ENCODE peak calls at places on chromosomes 7 and 10, in seven cellular contexts. K, W, R, I, V, S and H are unnamed samples. For H3K36me3, the result is how much of the 10 kb centered on the place peaks cover.

GRCh38 chr10:107576746-107577145 is 412.2 kb upstream of the SORCS1 start:
- DNase-seq in R (no peak), K (no peak), I (no peak), V (no peak), W (peak), S (no peak), H (no peak)

GRCh38 chr10:89398003-89398749 is 5.8 kb downstream of the IFIT1 start:
- DNase-seq in I (no peak), W (no peak), V (peak), R (no peak), K (peak), S (no peak), H (no peak)

GRCh38 chr7:96238976-96239766 is 82.7 kb downstream of the SLC25A13 start:
- DNase-seq in K (no peak), S (no peak), V (peak), R (no peak), W (no peak), I (no peak), H (no peak)

GRCh38 chr7:129607471-129608120 is 3.9 kb upstream of the NRF1 start:
- DNase-seq in K (peak), R (no peak), S (no peak), W (no peak), V (peak), I (no peak), H (no peak)

GRCh38 chr7:29005829-29006228 is 47.7 kb upstream of the TRIL start:
- DNase-seq in I (no peak), V (no peak), S (no peak), W (no peak), R (no peak), K (no peak), H (no peak)

GRCh38 chr7:96388620-96389383 is 66.9 kb upstream of the SLC25A13 start:
- DNase-seq in R (no peak), I (no peak), S (no peak), K (no peak), W (no peak), V (peak), H (no peak)

GRCh38 chr7:21616796-21617436 is 74.1 kb downstream of the DNAH11 start:
- DNase-seq in K (no peak), S (no peak), V (peak), R (no peak), I (no peak), W (no peak), H (no peak)

GRCh38 chr10:13165177-13165576 is 3.8 kb downstream of the MCM10 start:
- DNase-seq in K (no peak), W (no peak), R (no peak), I (no peak), V (no peak), S (no peak), H (no peak)

GRCh38 chr7:16850772-16851466 is 30.9 kb downstream of the AGR3 start:
- DNase-seq in V (no peak), S (no peak), W (no peak), R (no peak), K (no peak), I (no peak), H (peak)

GRCh38 chr10:95602382-95602781 is 41.2 kb upstream of the SORBS1 start:
- DNase-seq in R (no peak), V (no peak), I (no peak), W (no peak), S (no peak), K (no peak), H (no peak)

GRCh38 chr10:102408081-102408727 is 10.4 kb downstream of the PSD start:
- DNase-seq in I (no peak), W (no peak), K (peak), V (no peak), R (no peak), S (peak), H (no peak)

GRCh38 chr7:25949672-25950487 is 202.1 kb upstream of the NFE2L3 start:
- DNase-seq in I (no peak), K (peak), S (no peak), V (no peak), R (no peak), W (peak), H (no peak)

GRCh38 chr10:124290095-124290795 is 128.5 kb downstream of the OAT start:
- DNase-seq in W (no peak), S (peak), V (no peak), I (peak), K (peak), R (peak), H (peak)

GRCh38 chr10:123027861-123028260 is 19.1 kb downstream of the ACADSB start:
- DNase-seq in V (no peak), I (no peak), K (no peak), S (no peak), R (no peak), W (no peak), H (no peak)

GRCh38 chr7:91079491-91079890 is 184.7 kb upstream of the FZD1 start:
- DNase-seq in K (no peak), S (no peak), R (no peak), V (no peak), I (no peak), W (no peak), H (no peak)

GRCh38 chr10:49187950-49188761 is at the start of gene TMEM273:
- DNase-seq in K (peak), W (peak), I (peak), S (peak), R (no peak), V (peak), H (peak)

GRCh38 chr10:121418126-121418777 is 180.0 kb downstream of the FGFR2 start:
- DNase-seq in W (no peak), V (no peak), I (no peak), K (no peak), R (no peak), S (no peak), H (no peak)

GRCh38 chr7:100739934-100740333 is 6.5 kb downstream of the ZAN start:
- DNase-seq in W (no peak), R (no peak), I (no peak), S (no peak), V (no peak), K (no peak), H (no peak)

GRCh38 chr7:131425992-131426391 is 98.3 kb downstream of the MKLN1 start:
- DNase-seq in R (no peak), K (no peak), V (no peak), W (no peak), S (no peak), I (no peak), H (no peak)

GRCh38 chr7:136600475-136600874 is 268.0 kb upstream of the CHRM2 start:
- DNase-seq in S (no peak), V (no peak), R (no peak), K (no peak), I (no peak), W (no peak), H (no peak)

GRCh38 chr10:110865184-110865803 is 6.4 kb upstream of the PDCD4 start:
- DNase-seq in I (no peak), K (no peak), V (no peak), R (no peak), S (no peak), W (no peak), H (no peak)

GRCh38 chr10:84543077-84543476 is 214.7 kb downstream of the CCSER2 start:
- DNase-seq in R (no peak), W (no peak), S (no peak), K (no peak), V (no peak), I (no peak), H (no peak)

GRCh38 chr7:143929224-143929920 is 5.7 kb upstream of the OR2F2 start:
- DNase-seq in W (no peak), R (no peak), K (no peak), V (no peak), I (no peak), S (no peak), H (no peak)

GRCh38 chr10:18437486-18437885 is 213.9 kb downstream of the NSUN6 start:
- DNase-seq in R (no peak), I (no peak), W (no peak), V (no peak), K (no peak), S (no peak), H (no peak)

GRCh38 chr7:106201176-106201575 is 83.6 kb downstream of the NAMPT start:
- DNase-seq in W (no peak), K (no peak), R (no peak), V (no peak), I (no peak), S (no peak), H (no peak)

GRCh38 chr10:70445718-70446485 is 4.4 kb upstream of the NODAL start:
- DNase-seq in W (no peak), K (no peak), I (no peak), V (no peak), R (no peak), S (peak), H (no peak)

GRCh38 chr10:110221721-110222261 is 14.4 kb downstream of the MXI1 start:
- DNase-seq in I (no peak), S (peak), K (peak), W (peak), V (peak), R (peak), H (peak)

GRCh38 chr7:46156039-46156438 is 235.0 kb upstream of the IGFBP3 start:
- DNase-seq in V (no peak), R (no peak), W (no peak), K (no peak), S (no peak), I (no peak), H (no peak)

GRCh38 chr7:116810267-116811116 is 51.9 kb upstream of the CAPZA2 start:
- DNase-seq in I (no peak), W (no peak), R (no peak), V (peak), S (no peak), K (no peak), H (no peak)

GRCh38 chr7:68321076-68321639 is 1277.1 kb upstream of the AUTS2 start:
- DNase-seq in I (no peak), R (peak), S (peak), V (no peak), W (peak), K (no peak), H (no peak)

GRCh38 chr10:26486985-26487850 is 49.1 kb downstream of the APBB1IP start:
- DNase-seq in I (no peak), S (no peak), R (no peak), K (peak), V (no peak), W (no peak), H (no peak)

GRCh38 chr7:151897951-151898686 is 21.2 kb upstream of the PRKAG2 start:
- DNase-seq in K (no peak), S (peak), R (no peak), W (no peak), V (no peak), I (no peak), H (peak)

GRCh38 chr7:44969701-44970494 is 8.9 kb downstream of the MYO1G start:
- DNase-seq in V (no peak), K (peak), I (no peak), S (peak), R (peak), W (no peak), H (peak)
- TF ChIP-seq POLR2A in V (no peak), K (no peak), I (no peak), S (no peak), R (no peak), W (no peak), H (no peak)

DNA sequence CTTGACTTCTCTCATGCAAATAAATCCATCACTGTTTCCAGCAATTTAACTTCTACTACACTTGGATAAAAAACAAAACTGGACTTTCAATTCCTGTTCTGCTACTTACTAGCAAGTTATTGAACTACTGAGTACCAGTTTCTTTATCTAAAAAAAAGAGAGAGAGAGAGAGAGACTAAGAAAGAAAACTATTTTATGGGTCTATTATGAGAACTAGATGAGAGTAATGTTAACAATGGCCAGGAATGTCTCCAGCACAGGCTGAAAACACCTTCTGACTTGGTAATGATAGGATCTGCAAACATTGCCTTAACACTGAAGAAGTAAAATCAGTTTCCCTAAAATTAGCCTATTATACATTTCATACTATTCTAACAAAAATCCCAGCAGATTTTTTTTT is 5.2 kb downstream of the TSPAN12 start:
- DNase-seq in W (no peak), R (no peak), V (no peak), I (no peak), S (no peak), K (no peak), H (no peak)
- TF ChIP-seq POLR2AphosphoS5 in W (no peak), R (no peak), V (no peak), I (no peak), S (no peak), K (no peak), H (no peak)

GRCh38 chr7:23357190-23358093 is 58.3 kb downstream of the MALSU1 start:
- DNase-seq in S (no peak), V (peak), W (no peak), I (no peak), R (no peak), K (no peak), H (no peak)

GRCh38 chr7:23353172-23353571 is 54.0 kb downstream of the MALSU1 start:
- DNase-seq in I (no peak), R (no peak), S (no peak), V (no peak), W (no peak), K (no peak), H (no peak)

GRCh38 chr7:23358152-23358674 is 59.1 kb downstream of the MALSU1 start:
- DNase-seq in I (no peak), S (no peak), V (no peak), W (no peak), R (no peak), K (no peak), H (no peak)

GRCh38 chr7:23356726-23357125 is 57.6 kb downstream of the MALSU1 start:
- DNase-seq in K (no peak), S (no peak), I (no peak), V (no peak), R (no peak), W (no peak), H (no peak)

DNA sequence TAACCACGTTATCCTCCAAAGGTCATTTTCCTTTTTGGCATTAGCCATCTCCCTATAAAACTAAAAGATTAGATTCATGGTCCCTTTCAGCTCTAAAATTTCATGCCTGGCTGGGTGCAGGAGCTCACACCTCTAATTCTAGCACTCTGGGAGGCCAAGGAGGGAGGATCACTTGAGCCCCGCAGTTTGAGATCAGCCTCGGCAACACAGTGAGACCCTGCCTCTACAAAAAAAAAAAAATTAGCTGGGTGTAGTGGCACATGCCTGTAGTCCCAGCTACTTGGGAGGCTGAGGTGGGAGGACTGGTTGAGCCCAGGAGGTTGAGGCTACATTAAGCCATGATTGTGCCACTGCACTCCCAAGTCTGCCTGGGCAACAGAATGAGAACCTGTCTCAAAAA is 57.0 kb downstream of the MALSU1 start:
- DNase-seq in S (no peak), R (no peak), V (no peak), I (no peak), W (no peak), K (no peak), H (no peak)
- H3K36me3 ChIP-seq in S (under half), R (under half), V (under half), I (under half), W (under half), K (under half), H (under half)

GRCh38 chr7:518630-519428 is 817 bp downstream of the PDGFA start:
- DNase-seq in K (peak), I (no peak), W (peak), R (peak), V (peak), S (peak), H (no peak)
- TF ChIP-seq POLR2A in K (peak), I (no peak), W (no peak), R (peak), V (peak), S (peak), H (no peak)

DNA sequence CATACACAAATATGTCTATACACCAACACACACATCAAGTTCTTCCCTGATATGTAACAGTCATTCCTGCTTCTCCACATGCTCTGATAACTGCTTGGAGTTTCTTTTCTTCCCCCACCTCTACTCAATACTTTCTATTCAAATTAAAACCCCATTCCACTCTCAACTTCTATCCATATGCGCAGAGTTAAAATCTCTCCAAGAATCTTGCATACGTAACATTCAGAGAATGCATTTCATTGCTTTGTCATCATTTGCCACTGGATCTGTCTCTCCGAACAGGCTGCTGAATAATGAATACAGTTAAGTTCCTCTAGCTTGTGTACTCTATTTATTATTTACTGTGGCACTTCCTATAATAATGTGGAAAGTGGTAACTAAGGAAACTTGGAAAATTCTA is 68.8 kb downstream of the DGKB start:
- DNase-seq in K (no peak), S (no peak), V (no peak), R (no peak), W (no peak), I (no peak), H (no peak)
- TF ChIP-seq POLR2AphosphoS5 in K (no peak), S (no peak), V (no peak), R (no peak), W (no peak), I (no peak), H (no peak)

GRCh38 chr7:30116771-30117170 is 18.0 kb upstream of the MTURN start:
- DNase-seq in I (no peak), R (no peak), V (no peak), K (no peak), S (no peak), W (no peak), H (no peak)

GRCh38 chr7:30115709-30116297 is 19.0 kb upstream of the MTURN start:
- DNase-seq in W (no peak), V (no peak), K (no peak), I (no peak), R (no peak), S (no peak), H (no peak)

GRCh38 chr7:30112103-30112713 is 22.6 kb upstream of the MTURN start:
- DNase-seq in R (no peak), S (no peak), K (no peak), V (no peak), I (no peak), W (no peak), H (no peak)

GRCh38 chr7:30113144-30113543 is 21.6 kb upstream of the MTURN start:
- DNase-seq in S (no peak), W (no peak), V (no peak), K (no peak), I (no peak), R (no peak), H (no peak)

DNA sequence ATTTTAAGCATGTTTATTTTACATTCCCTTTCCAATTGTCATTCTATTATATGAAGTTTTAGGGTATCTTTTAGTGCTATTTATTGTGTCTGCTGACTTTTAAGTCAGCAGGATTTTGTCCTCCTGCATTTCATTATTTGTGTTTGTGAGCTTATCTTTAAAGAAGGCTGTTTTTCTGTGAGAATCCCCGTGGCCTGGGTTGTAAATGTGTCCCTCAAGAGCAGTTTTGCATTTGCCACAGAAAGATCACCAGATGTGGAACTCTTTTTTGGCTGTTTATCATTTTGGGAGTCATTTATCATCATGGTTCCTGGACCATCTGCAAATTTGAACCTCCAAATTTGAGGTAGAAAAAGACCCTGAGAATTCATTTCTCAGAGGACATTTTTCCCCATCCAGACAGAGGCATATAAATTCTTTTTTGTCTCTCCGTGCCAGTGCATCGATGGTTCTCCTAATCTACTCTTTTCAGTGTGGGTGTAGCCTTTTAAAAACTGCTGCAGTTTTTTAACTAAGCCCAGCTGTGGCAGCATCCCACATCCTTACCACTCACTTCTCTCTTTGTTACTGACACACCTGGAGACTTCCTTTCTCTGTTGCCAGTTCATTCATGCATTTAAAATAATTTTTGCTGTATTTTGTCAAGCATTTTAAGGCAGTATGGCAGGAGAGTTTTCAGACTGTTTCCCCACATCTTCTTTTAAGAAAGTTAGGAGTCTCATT is 20.1 kb upstream of the MTURN start:
- DNase-seq in I (no peak), R (no peak), W (no peak), K (no peak), S (no peak), V (no peak), H (no peak)
- H3K36me3 ChIP-seq in I (under half), R (under half), W (under half), K (under half), S (under half), V (under half), H (under half)

GRCh38 chr7:19108985-19109946 is 8.2 kb downstream of the TWIST1 start:
- DNase-seq in R (no peak), S (no peak), V (no peak), K (no peak), W (no peak), I (no peak), H (no peak)
- TF ChIP-seq POLR2A in R (no peak), S (no peak), V (no peak), K (no peak), W (no peak), I (no peak), H (no peak)